ENCODE peak calls at places on chromosomes 16 and 17, in six cellular contexts. E is HepG2, G is K562, M is GM12892, A is GM12878, Z is H1. Q is an unnamed sample.

GRCh38 chr16:35170610-35171009 is 1711.2 kb downstream of the TP53TG3F start:
- DNase-seq in A (no peak), E (no peak), Z (no peak), M (no peak), G (no peak), Q (no peak)

GRCh38 chr16:73546351-73546845 is 498.5 kb upstream of the ZFHX3 start:
- DNase-seq in Z (no peak), A (no peak), E (no peak), M (no peak), G (no peak), Q (no peak)

GRCh38 chr17:9644910-9645751 is at the start of gene USP43:
- DNase-seq in E (peak), Z (no peak), G (peak), A (no peak), M (peak), Q (peak)

GRCh38 chr17:11535231-11535630 is 63.0 kb upstream of the DNAH9 start:
- DNase-seq in M (no peak), G (no peak), Z (no peak), E (no peak), A (no peak), Q (no peak)

GRCh38 chr17:61862105-61862574 is 1.2 kb downstream of the BRIP1 start:
- DNase-seq in E (peak), G (no peak), A (no peak), Z (no peak), M (no peak), Q (no peak)

GRCh38 chr17:72145972-72146755 is 25.3 kb downstream of the SOX9 start:
- DNase-seq in M (no peak), G (no peak), Z (no peak), E (no peak), A (no peak), Q (no peak)

GRCh38 chr17:80029235-80029974 is 6.3 kb downstream of the TBC1D16 start:
- DNase-seq in G (no peak), A (no peak), Z (no peak), E (no peak), M (no peak), Q (no peak)

GRCh38 chr16:13348416-13348815 is 447.0 kb downstream of the SHISA9 start:
- DNase-seq in M (no peak), A (no peak), Z (no peak), E (no peak), G (no peak), Q (no peak)

GRCh38 chr17:81716674-81716996 is 4.6 kb downstream of the SLC25A10 start:
- DNase-seq in A (no peak), Z (no peak), G (no peak), M (no peak), E (no peak), Q (no peak)

GRCh38 chr17:58060596-58061191 is 22.5 kb upstream of the DYNLL2 start:
- DNase-seq in M (no peak), Z (no peak), E (no peak), G (no peak), A (no peak), Q (no peak)

GRCh38 chr17:65850486-65850885 is 289.0 kb upstream of the AXIN2 start:
- DNase-seq in E (no peak), M (no peak), A (peak), Z (no peak), G (no peak), Q (no peak)

GRCh38 chr17:64025732-64026294 is 5.4 kb upstream of the ICAM2 start:
- DNase-seq in G (peak), Z (peak), M (peak), E (peak), A (peak), Q (no peak)

GRCh38 chr16:72858611-72859493 is 189.1 kb downstream of the ZFHX3 start:
- DNase-seq in E (no peak), G (no peak), Z (no peak), A (no peak), M (no peak), Q (no peak)

GRCh38 chr16:29925173-29925804 is 737 bp downstream of the KCTD13 start:
- DNase-seq in E (no peak), G (no peak), M (no peak), Z (no peak), A (no peak), Q (no peak)

GRCh38 chr17:31155208-31155810 is 60.5 kb downstream of the NF1 start:
- DNase-seq in E (no peak), M (no peak), G (no peak), A (no peak), Z (no peak), Q (no peak)

GRCh38 chr16:12558641-12559040 is 245.0 kb downstream of the CPPED1 start:
- DNase-seq in G (no peak), M (no peak), A (no peak), Z (no peak), E (peak), Q (no peak)

GRCh38 chr16:75550211-75550662 is 5.8 kb downstream of the TMEM231 start:
- DNase-seq in Z (peak), M (peak), G (no peak), E (peak), A (peak), Q (no peak)

GRCh38 chr17:82230627-82231311 is 1.9 kb downstream of the SLC16A3 start:
- DNase-seq in M (peak), A (no peak), G (peak), Z (no peak), E (peak), Q (peak)

GRCh38 chr17:57957120-57957850 is 2.1 kb upstream of the CUEDC1 start:
- DNase-seq in M (no peak), Z (no peak), A (no peak), E (no peak), G (no peak), Q (no peak)

GRCh38 chr16:48317614-48318013 is 67.6 kb downstream of the SIAH1 start:
- DNase-seq in G (no peak), E (no peak), M (no peak), Z (no peak), A (no peak), Q (no peak)

GRCh38 chr17:3877220-3877619 is 15.6 kb downstream of the CAMKK1 start:
- DNase-seq in G (no peak), M (no peak), A (no peak), E (no peak), Z (no peak), Q (no peak)

GRCh38 chr16:85034591-85035433 is 7.2 kb downstream of the KIAA0513 start:
- DNase-seq in M (no peak), E (no peak), G (no peak), A (no peak), Z (no peak), Q (no peak)

GRCh38 chr17:73838815-73839214 is 194.6 kb upstream of the SDK2 start:
- DNase-seq in A (no peak), M (no peak), Z (no peak), E (no peak), G (no peak), Q (no peak)

GRCh38 chr16:10940501-10941079 is 1.7 kb downstream of the DEXI start:
- DNase-seq in M (no peak), G (no peak), E (no peak), A (no peak), Z (no peak), Q (no peak)

GRCh38 chr17:7237266-7237760 is 1.9 kb downstream of the PHF23 start:
- DNase-seq in M (no peak), E (no peak), Z (no peak), A (no peak), G (no peak), Q (no peak)

GRCh38 chr17:7239091-7240027 is at the start of gene PHF23:
- DNase-seq in M (peak), A (peak), E (peak), G (peak), Z (peak), Q (peak)

GRCh38 chr17:7238418-7239090 is 703 bp downstream of the PHF23 start:
- DNase-seq in E (no peak), Z (no peak), M (no peak), A (no peak), G (peak), Q (no peak)

GRCh38 chr17:7236808-7237207 is 2.4 kb downstream of the PHF23 start:
- DNase-seq in E (no peak), A (no peak), M (no peak), G (no peak), Z (no peak), Q (no peak)

DNA sequence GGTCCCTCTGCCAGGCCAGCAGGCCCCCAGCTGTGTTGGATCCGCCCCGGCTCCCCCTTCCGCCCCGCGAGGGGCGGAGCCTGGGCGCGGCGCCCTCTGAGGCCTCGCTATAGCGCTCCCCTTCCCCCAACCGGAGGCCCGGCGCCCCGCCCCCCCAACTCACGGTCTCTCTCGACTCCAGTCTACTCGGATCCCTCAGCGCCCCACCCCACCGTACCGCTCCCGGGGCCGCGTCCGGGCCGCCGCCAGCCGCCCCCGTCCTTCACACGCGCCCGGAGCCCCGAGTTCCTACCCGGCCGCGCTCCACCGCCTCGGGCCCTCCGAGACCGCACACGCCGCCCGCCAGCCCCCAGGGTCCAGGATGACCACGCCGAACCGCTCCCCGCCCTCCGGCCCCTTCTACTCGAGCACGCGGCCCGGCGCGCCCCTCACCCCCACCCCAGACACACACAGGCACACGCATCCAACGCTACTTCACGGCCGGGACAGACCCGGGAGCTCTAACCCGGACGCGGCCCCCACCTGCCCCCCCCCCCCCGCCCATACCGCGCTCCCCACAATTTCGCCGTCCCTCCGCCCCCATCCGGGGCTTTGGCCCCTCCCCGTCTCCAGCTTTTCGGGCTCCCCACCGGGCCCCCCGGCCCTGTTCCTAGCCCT is 1.4 kb downstream of the PHF23 start:
- DNase-seq in G (peak), Z (no peak), E (peak), A (no peak), M (peak), Q (peak)
- TF ChIP-seq POLR2A in G (peak), Z (peak), E (peak), A (peak), M (peak), Q (no peak)

DNA sequence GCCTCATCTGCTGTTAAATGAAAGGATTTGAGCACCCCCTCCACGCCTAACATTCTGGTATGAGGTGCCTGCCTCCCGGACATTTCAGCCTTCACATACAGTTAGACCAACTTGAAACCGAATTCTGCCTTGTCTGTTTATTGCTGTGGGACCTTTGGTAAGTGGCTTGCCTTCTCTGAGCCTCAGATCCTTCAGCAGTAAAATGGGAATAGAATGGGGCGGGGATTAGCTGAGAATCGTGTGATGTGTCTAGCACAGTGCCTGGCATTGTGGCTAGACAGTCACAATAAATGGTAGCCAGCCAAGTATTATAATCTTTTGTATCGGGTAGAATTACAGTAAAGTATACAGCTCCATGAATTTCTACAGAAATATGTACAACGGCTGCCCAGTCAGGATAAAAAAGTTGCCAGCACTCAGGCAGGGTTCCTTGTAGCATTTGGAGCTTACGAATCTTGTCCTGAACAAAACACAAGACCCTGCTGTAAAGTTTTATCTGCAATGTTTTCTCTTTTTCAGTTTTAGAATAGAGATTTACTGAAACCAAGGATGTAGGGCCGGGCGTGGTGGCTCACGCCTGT is 781 bp downstream of the TMC7 start:
- DNase-seq in Z (no peak), A (no peak), E (no peak), M (no peak), G (no peak), Q (no peak)
- TF ChIP-seq TAF1 in Z (no peak), A (no peak), E (no peak), M (no peak), G (no peak), Q (no peak)

DNA sequence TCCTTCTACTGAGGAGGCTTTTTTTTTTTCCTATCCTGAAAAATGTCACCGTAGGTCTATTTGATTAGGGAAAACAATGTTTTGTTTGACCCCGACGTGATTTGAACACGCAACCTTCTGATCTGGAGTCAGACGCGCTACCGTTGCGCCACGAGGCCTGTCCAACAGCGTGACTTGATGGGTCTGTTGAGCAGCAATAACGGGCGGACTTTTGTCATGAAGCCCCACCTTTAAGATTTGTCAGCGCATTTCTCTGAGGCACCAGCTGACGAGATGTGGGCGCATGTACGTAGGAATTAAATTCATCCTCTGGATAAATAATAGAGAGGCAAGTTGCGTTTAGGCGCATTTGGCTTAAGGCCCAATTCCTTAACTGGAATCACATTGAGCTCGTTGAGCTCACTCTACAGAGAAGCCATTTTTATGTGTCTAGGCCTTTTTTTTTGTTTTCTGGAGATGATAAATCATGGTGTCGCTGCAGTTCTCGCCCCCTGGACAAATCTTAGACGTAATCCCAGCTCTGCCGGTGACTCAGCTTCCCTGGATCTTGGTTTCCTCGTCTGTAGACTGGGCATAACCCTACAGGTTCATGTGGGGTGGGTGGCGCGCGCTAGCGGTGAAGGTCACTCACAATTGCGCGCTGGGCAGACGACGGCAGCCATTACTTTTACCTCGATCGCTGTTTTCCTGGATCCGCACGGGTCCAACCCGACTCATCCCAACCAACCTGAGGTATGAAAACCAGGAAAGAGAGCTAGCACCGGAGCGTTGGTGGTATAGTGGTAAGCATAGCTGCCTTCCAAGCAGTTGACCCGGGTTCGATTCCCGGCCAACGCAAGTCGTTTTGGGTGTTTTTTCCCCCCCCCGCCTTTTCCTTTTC is 10.6 kb upstream of the AURKB start:
- DNase-seq in G (peak), E (peak), A (peak), M (no peak), Z (peak), Q (no peak)
- TF ChIP-seq POLR2A in G (peak), E (no peak), A (no peak), M (no peak), Z (peak), Q (no peak)

GRCh38 chr16:2237076-2237551 is 870 bp downstream of the DNASE1L2 start:
- DNase-seq in G (no peak), M (peak), E (no peak), A (no peak), Z (no peak), Q (no peak)

GRCh38 chr16:2235695-2236361 is 416 bp upstream of the DNASE1L2 start:
- DNase-seq in A (no peak), G (no peak), M (no peak), E (no peak), Z (no peak), Q (no peak)

GRCh38 chr16:2237552-2238395 is 1.5 kb downstream of the DNASE1L2 start:
- DNase-seq in G (no peak), M (no peak), Z (no peak), A (no peak), E (no peak), Q (no peak)

GRCh38 chr16:2235234-2235651 is 1.0 kb upstream of the DNASE1L2 start:
- DNase-seq in Z (no peak), G (no peak), M (no peak), A (no peak), E (no peak), Q (no peak)

DNA sequence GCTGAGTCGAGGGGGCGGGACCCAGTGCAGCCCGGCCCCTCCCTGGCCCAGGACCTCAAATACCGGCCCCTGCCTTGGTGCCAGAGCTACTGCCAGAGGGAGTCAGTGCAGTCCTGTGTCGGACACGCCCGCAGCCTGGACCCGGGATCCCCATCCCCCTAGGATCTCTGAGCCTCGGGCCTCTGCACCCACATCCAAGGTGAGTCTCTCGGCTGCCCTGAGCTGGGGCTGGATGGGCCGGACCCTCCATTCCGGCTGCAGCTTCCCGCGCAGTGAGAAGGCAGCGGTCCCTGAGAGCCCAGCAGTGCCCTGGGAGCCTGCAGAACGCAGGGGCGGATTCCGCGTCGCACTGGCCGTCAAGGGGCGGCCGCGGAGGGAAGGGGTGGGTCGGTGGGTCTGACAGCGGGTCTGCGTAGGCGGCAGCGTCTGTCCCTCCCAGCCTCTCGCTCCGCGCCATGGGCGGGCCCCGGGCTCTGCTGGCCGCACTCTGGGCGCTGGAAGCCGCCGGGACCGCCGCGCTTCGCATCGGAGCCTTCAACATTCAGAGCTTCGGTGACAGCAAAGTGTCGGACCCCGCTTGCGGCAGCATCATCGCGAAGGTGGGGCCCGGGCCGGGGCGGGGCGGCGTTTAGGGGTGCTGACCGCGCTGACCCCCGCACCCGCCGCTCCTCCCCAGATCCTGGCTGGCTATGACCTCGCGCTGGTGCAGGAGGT is at the start of gene DNASE1L2:
- DNase-seq in E (no peak), A (no peak), Z (no peak), M (no peak), G (no peak), Q (peak)
- TF ChIP-seq TAF1 in E (no peak), A (no peak), Z (peak), M (no peak), G (no peak), Q (no peak)

GRCh38 chr16:89567656-89568594 is 7.4 kb downstream of the RPL13 start:
- DNase-seq in G (no peak), E (no peak), A (no peak), M (no peak), Z (no peak), Q (no peak)

GRCh38 chr16:89565256-89565505 is 4.7 kb downstream of the RPL13 start:
- DNase-seq in A (no peak), Z (no peak), M (no peak), E (no peak), G (no peak), Q (no peak)

GRCh38 chr16:89563639-89564392 is 3.3 kb downstream of the RPL13 start:
- DNase-seq in M (no peak), E (no peak), G (no peak), A (no peak), Z (no peak), Q (no peak)

GRCh38 chr16:89564476-89565255 is 4.2 kb downstream of the RPL13 start:
- DNase-seq in M (no peak), G (no peak), Z (no peak), E (peak), A (no peak), Q (no peak)

DNA sequence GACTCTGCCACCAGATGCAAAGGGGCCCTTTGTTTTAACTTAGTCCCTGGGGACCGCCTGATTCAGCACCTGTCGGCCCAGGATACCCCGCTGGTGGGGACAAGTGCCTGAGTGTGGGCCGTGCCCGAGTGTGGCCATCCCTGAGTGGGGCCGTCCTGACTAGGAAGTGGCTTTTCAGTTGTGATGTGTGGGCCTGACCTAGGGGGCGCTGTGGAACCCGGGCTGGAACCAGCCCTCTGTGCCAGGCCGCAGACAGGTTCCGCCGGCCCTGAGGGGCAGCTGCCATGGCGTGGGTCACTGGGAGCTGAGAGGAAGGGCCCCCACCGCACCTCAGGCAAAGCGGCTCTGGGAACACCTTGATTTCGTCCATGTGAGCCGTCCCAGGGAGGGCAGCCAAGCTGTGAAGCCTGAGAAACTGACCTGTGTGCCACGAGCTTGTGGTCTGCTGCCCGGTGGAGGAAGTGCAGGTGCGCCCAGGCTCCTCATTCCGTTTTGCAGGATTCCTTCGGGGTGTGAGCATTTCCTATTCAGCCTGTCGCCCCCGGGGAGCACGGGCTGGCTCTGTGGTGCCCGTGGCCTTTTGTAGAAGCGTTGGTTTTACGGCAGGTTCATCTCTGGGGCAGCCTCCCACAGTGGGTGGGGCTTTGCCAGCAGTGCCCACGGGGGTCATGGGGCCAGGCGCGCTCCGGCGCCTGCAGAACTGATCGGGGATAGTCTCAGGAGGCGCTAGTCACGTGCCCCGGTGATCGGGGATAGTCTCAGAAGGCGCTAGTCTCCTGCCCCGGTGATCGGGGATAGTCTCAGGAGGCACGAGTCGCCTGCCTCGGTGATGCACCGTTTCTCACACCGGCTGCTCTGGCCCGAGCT is 5.3 kb downstream of the RPL13 start:
- DNase-seq in G (peak), A (no peak), E (peak), Z (no peak), M (no peak), Q (no peak)
- TF ChIP-seq POLR2A in G (peak), A (peak), E (peak), Z (peak), M (peak), Q (peak)

GRCh38 chr17:50274142-50274944 is at the start of gene TMEM92:
- DNase-seq in M (peak), G (peak), A (no peak), E (no peak), Z (peak), Q (no peak)
- TF ChIP-seq TAF1 in M (no peak), G (no peak), A (no peak), E (no peak), Z (no peak), Q (no peak)

Q was measured in GM12891.